ENCODE peak calls at places on chromosomes 5 and 9, in nine cellular contexts. O, N, E, T, K, F, A, V and L are unnamed samples.

GRCh38 chr9:32581512-32582143 is 8.7 kb upstream of the NDUFB6 start:
- DNase-seq in A (peak), O (peak), V (peak), E (peak), N (peak), F (peak), T (peak), K (peak), L (peak)

GRCh38 chr9:77956555-77956954 is 75.1 kb downstream of the GNAQ start:
- DNase-seq in A (no peak), O (no peak), K (no peak), V (no peak), N (no peak), F (no peak), T (no peak), E (no peak), L (no peak)

GRCh38 chr9:34987160-34988040 is 2.1 kb upstream of the DNAJB5 start:
- DNase-seq in K (no peak), E (no peak), F (no peak), T (no peak), V (no peak), A (no peak), N (no peak), O (no peak), L (no peak)

GRCh38 chr5:122773615-122774014 is 1.3 kb upstream of the SNX2 start:
- DNase-seq in A (no peak), T (no peak), V (peak), E (no peak), F (no peak), K (no peak), O (no peak), N (no peak), L (no peak)

GRCh38 chr9:134622896-134623407 is 18.7 kb upstream of the COL5A1 start:
- DNase-seq in O (no peak), K (no peak), E (no peak), A (no peak), V (no peak), F (no peak), T (no peak), N (no peak), L (no peak)

GRCh38 chr5:176837707-176838115 is 27.4 kb downstream of the UNC5A start:
- DNase-seq in V (peak), E (peak), K (peak), F (peak), A (peak), N (peak), T (peak), O (peak), L (peak)

GRCh38 chr9:129175515-129175824 is 2.6 kb downstream of the IER5L start:
- DNase-seq in N (no peak), O (no peak), K (no peak), V (no peak), F (no peak), A (no peak), T (no peak), E (no peak), L (no peak)

GRCh38 chr5:73189816-73190451 is 16.9 kb downstream of the TMEM174 start:
- DNase-seq in V (peak), A (no peak), T (no peak), E (peak), K (no peak), N (no peak), O (no peak), F (no peak), L (no peak)

GRCh38 chr5:126052791-126053190 is 370.4 kb upstream of the GRAMD2B start:
- DNase-seq in K (no peak), O (no peak), A (no peak), E (no peak), F (no peak), N (no peak), V (no peak), T (no peak), L (no peak)

GRCh38 chr5:165286692-165287091 is 1781.3 kb downstream of the MAT2B start:
- DNase-seq in N (no peak), T (no peak), A (no peak), V (no peak), F (no peak), O (no peak), K (no peak), E (no peak), L (no peak)

GRCh38 chr9:71628247-71628646 is 140.1 kb downstream of the CEMIP2 start:
- DNase-seq in A (no peak), O (no peak), E (peak), N (no peak), F (no peak), K (no peak), T (no peak), V (peak), L (no peak)

GRCh38 chr5:38193015-38193581 is 65.3 kb upstream of the EGFLAM start:
- DNase-seq in A (peak), F (peak), V (peak), N (peak), K (peak), E (peak), T (peak), O (peak), L (peak)

GRCh38 chr9:131545003-131545785 is at the start of gene PRRT1B:
- DNase-seq in K (no peak), N (no peak), A (peak), V (no peak), F (no peak), T (no peak), O (peak), E (no peak), L (no peak)

GRCh38 chr9:6931913-6932312 is 174.1 kb downstream of the KDM4C start:
- DNase-seq in O (no peak), E (peak), V (peak), F (no peak), T (no peak), N (no peak), K (peak), A (peak), L (no peak)

GRCh38 chr5:14669975-14670374 is 5.5 kb downstream of the OTULIN start:
- DNase-seq in F (no peak), O (no peak), E (no peak), K (no peak), V (no peak), T (no peak), A (no peak), N (no peak), L (no peak)

GRCh38 chr5:152290181-152290580 is 114.9 kb downstream of the NMUR2 start:
- DNase-seq in E (no peak), O (no peak), F (no peak), T (no peak), A (no peak), K (no peak), N (no peak), V (no peak), L (no peak)

GRCh38 chr5:101306391-101307137 is 403.5 kb upstream of the ST8SIA4 start:
- DNase-seq in K (peak), T (no peak), V (no peak), A (no peak), F (no peak), N (no peak), E (no peak), O (no peak), L (no peak)

DNA sequence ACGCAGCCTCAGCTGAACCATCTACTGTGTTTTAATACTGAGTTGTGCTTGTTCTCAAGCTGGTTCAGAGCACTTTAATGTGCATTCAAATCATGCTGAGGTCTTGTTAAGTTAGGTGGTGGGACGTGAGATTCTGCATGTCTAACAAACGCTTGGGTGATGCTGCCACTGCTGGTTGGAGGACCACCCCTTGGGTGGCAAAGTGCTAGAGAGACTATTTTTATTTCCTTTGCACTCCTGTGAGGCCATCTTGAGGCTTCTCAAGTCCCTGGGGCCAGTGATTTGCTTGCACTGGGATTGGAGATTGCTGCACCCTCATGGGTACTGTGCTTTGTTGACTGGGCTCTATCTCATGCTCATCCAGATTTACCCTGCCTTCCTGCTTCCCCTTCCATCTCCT is 45.4 kb upstream of the SUB1 start:
- DNase-seq in O (no peak), F (no peak), V (no peak), E (no peak), A (no peak), K (no peak), T (no peak), N (no peak), L (no peak)
- TF ChIP-seq CTCF in O (no peak), F (no peak), V (no peak), E (no peak), A (no peak), K (no peak), T (no peak), N (no peak), L (no peak)

DNA sequence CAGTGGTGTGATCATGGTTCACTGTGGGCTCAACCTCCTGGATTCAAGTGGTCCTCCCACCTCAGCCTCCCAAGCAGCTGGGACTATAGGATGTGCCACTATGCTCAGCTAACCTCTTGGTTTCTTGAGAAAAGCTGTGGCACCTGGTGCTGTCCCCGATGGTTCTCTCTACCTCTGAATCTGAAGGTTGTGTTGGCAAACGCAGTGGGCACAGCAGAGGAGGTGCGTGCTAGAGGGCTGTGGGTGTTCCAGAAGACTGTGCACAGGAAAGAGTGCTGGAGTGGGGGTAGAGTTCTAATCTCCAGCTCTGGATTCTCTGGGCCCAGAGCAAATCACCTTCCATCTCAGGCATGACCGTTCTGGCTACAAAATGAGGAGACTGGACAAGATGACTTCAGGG is 12.5 kb downstream of the RGS3 start:
- DNase-seq in K (no peak), N (no peak), V (no peak), F (no peak), A (no peak), O (no peak), T (no peak), E (no peak), L (no peak)
- TF ChIP-seq CTCF in K (no peak), N (no peak), V (no peak), F (no peak), A (no peak), O (no peak), T (no peak), E (no peak), L (no peak)

GRCh38 chr5:138990986-138991645 is 116.0 kb upstream of the LRRTM2 start:
- DNase-seq in O (no peak), E (no peak), F (peak), T (no peak), V (no peak), A (no peak), N (no peak), K (no peak), L (no peak)
- TF ChIP-seq CTCF in O (no peak), E (no peak), F (no peak), T (no peak), V (no peak), A (no peak), N (no peak), K (no peak), L (no peak)

DNA sequence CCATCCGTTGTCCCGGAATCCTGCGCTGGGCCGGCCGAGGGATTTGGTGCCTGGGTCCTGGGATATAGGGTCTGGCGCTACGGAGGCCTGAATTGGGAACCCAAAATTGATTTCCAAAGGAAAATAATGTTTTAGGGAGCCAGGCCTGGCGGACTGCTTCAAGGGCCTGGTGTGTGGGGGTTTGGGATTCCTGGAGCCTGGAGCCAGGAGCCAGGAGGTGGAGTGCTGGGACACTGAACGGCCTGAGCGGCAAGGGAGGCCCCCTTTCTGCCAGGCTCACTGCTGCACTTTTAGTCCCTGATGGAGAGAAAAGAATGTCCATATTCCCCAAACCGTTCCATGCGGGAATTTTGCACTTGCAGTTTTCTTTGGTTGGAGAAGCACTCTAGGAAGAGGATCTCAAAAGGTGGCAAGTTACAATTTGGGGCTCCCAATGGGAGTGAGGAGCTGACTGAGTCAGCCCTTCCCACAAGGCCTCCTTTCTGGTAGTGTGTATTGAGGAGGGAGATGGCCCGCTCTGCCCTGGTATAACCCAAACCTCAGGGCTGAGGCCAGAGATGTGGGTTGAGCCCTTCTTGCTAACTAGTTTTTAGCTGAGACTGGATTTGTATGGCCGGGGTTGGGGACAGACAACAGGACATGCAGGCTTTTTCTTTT is 2.2 kb downstream of the LMX1B start:
- DNase-seq in N (no peak), V (no peak), O (no peak), A (no peak), T (no peak), E (no peak), F (peak), K (no peak), L (peak)
- TF ChIP-seq CTCF in N (no peak), V (no peak), O (no peak), A (no peak), T (peak), E (no peak), F (peak), K (no peak), L (no peak)